ENCODE peak calls at places on chromosomes 12 and 14, in four cellular contexts. U is Peyer's patch, W is IMR-90, M is endothelial cell of umbilical vein. R is an unnamed sample.

GRCh38 chr14:42113358-42114070 is 506.8 kb downstream of the LRFN5 start:
- DNase-seq in U (no peak), W (no peak), M (no peak), R (no peak)

GRCh38 chr12:123058980-123059379 is 78.5 kb downstream of the ARL6IP4 start:
- DNase-seq in U (no peak), W (peak), M (no peak), R (no peak)

GRCh38 chr14:22871962-22872832 is 657 bp downstream of the LRP10 start:
- DNase-seq in U (peak), W (peak), M (peak), R (peak)

GRCh38 chr14:101199028-101199770 is 295.7 kb upstream of the RTL1 start:
- DNase-seq in U (no peak), W (no peak), M (no peak), R (no peak)

GRCh38 chr12:552466-552865 is 92.7 kb downstream of the B4GALNT3 start:
- DNase-seq in U (no peak), W (no peak), M (no peak), R (no peak)

GRCh38 chr12:6038160-6038559 is 86.3 kb downstream of the VWF start:
- DNase-seq in U (no peak), W (peak), M (peak), R (peak)

GRCh38 chr12:122421815-122422737 is at the start of gene CLIP1:
- DNase-seq in U (peak), W (peak), M (peak), R (peak)

GRCh38 chr12:97386133-97386581 is 76.4 kb upstream of the RMST start:
- DNase-seq in U (no peak), W (no peak), M (no peak), R (no peak)

GRCh38 chr12:65533177-65533883 is 254.8 kb downstream of the MSRB3 start:
- DNase-seq in U (no peak), W (peak), M (peak), R (no peak)

GRCh38 chr12:133129368-133130037 is 571 bp downstream of the ZNF891 start:
- DNase-seq in U (no peak), W (peak), M (no peak), R (no peak)

GRCh38 chr14:94679106-94679819 is 67.1 kb downstream of the SERPINA3 start:
- DNase-seq in U (no peak), W (no peak), M (no peak), R (no peak)

GRCh38 chr14:41605550-41606248 is 977 bp upstream of the LRFN5 start:
- DNase-seq in U (no peak), W (peak), M (no peak), R (no peak)

GRCh38 chr12:1644523-1645438 is 15.8 kb downstream of the WNT5B start:
- DNase-seq in U (no peak), W (peak), M (peak), R (no peak)

GRCh38 chr14:61663312-61663974 is 31.9 kb upstream of the HIF1A start:
- DNase-seq in U (no peak), W (no peak), M (no peak), R (no peak)

GRCh38 chr12:104137175-104137901 is 672 bp downstream of the NFYB start:
- DNase-seq in U (peak), W (peak), M (peak), R (peak)

GRCh38 chr12:101795013-101795412 is 35.7 kb downstream of the GNPTAB start:
- DNase-seq in U (no peak), W (no peak), M (no peak), R (no peak)

GRCh38 chr14:104694991-104695659 is 5.7 kb downstream of the INF2 start:
- DNase-seq in U (peak), W (no peak), M (no peak), R (no peak)

GRCh38 chr14:24082411-24083080 is 11.2 kb downstream of the CPNE6 start:
- DNase-seq in U (no peak), W (no peak), M (no peak), R (no peak)

GRCh38 chr14:24080142-24080530 is 8.8 kb downstream of the CPNE6 start:
- DNase-seq in U (no peak), W (no peak), M (no peak), R (no peak)

GRCh38 chr14:24080888-24081738 is 9.8 kb downstream of the CPNE6 start:
- DNase-seq in U (peak), W (no peak), M (peak), R (peak)

GRCh38 chr14:24083462-24083861 is 10.6 kb upstream of the PCK2 start:
- DNase-seq in U (no peak), W (no peak), M (no peak), R (no peak)

GRCh38 chr14:24081739-24082204 is 10.4 kb downstream of the CPNE6 start:
- DNase-seq in U (no peak), W (no peak), M (no peak), R (no peak)
- TF ChIP-seq POLR2A in U (no peak), W (no peak), M (no peak), R (no peak)

GRCh38 chr12:108731866-108732461 is 646 bp upstream of the CORO1C start:
- DNase-seq in U (peak), W (peak), M (peak), R (peak)
- TF ChIP-seq POLR2A in U (no peak), W (peak), M (peak), R (peak)

DNA sequence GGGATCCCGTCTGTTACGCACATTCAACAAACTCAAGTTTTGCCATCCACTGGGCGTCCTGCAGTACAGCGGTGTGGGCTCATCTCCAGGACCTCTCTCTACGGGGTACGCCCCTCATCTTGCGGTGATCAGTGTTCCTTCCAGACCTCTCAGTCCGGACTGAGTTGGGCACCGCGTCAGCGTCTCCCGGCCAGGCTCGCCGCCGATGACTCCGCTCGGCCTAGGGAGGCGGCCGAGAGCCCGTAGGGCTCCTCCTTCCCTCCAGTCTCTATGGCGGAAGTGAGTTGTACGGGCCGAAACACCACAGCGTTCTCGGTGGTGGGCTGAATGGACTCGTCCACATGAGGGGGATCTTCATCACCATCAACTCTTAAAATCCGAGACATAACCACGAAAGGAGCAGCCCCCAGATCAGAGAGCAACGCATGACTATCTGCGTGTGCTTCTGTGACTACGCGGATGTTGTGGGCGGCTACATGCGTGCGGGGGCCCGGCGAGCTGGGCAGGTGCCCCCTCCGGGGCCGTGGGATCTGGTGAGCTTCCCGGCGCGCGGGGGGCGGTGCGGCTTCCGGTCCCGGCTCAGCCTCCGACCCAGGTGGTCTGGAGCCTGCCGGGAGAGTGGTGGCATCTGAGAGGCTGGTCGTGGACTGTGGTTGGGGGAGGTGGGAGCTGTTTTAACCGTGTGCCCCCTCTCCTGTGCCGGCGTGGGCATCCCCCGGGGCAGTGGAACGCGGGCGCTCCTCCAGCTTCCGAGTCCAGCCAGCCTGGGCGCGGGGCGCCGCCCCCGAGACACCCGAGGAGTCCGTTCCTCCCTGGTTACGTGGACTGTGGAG is at the start of gene ATG101:
- DNase-seq in U (peak), W (peak), M (peak), R (peak)
- TF ChIP-seq POLR2A in U (peak), W (peak), M (peak), R (peak)

GRCh38 chr14:39108791-39109190 is 5.3 kb upstream of the GEMIN2 start:
- DNase-seq in U (no peak), W (no peak), M (no peak), R (no peak)

GRCh38 chr14:39109893-39110715 is 4.0 kb upstream of the GEMIN2 start:
- DNase-seq in U (no peak), W (no peak), M (no peak), R (peak)

GRCh38 chr14:39113685-39114072 is 444 bp upstream of the GEMIN2 start:
- DNase-seq in U (no peak), W (no peak), M (no peak), R (no peak)

GRCh38 chr14:39114073-39114838 is at the start of gene GEMIN2:
- DNase-seq in U (peak), W (peak), M (peak), R (peak)
- TF ChIP-seq POLR2A in U (no peak), W (no peak), M (peak), R (peak)

DNA sequence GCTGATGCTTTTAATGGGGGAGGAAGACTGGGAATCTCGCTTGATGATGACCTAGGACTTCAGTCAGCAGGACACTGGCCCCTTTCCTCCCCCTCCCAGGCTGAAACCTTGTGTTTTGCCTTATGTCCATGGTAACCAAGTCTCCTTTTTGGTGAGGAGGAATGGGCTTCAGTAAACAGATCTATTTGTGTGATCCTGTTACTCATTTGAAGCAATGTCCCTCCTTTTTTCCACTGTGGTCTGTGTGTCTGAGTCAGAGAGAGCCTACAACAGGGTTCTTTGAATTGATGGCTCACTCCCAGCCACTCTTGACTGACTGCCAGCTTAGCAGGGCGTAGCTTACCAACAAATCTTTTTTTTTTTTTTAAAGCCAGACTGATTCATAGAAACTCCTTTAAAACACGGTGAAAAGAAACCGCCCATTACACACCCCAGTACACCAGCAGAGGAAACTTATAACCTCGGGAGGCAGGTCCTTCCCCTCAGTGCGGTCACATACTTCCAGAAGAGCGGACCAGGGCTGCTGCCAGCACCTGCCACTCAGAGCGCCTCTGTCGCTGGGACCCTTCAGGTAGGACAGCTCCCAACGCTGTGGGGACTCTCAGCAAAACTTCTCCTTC is at the start of gene EMP1:
- DNase-seq in U (peak), W (peak), M (peak), R (peak)
- TF ChIP-seq POLR2A in U (peak), W (peak), M (peak), R (no peak)

GRCh38 chr12:48105321-48105866 is 485 bp downstream of the SENP1 start:
- DNase-seq in U (no peak), W (peak), M (peak), R (peak)

GRCh38 chr12:48104531-48104930 is 1.3 kb downstream of the SENP1 start:
- DNase-seq in U (no peak), W (no peak), M (no peak), R (peak)

GRCh38 chr12:48106574-48107251 is 834 bp upstream of the SENP1 start:
- DNase-seq in U (no peak), W (peak), M (no peak), R (peak)

GRCh38 chr12:48107252-48107613 is 1.4 kb upstream of the SENP1 start:
- DNase-seq in U (no peak), W (no peak), M (no peak), R (no peak)

GRCh38 chr12:48105867-48106563 is at the start of gene SENP1:
- DNase-seq in U (peak), W (peak), M (peak), R (peak)
- TF ChIP-seq POLR2A in U (no peak), W (peak), M (peak), R (no peak)

DNA sequence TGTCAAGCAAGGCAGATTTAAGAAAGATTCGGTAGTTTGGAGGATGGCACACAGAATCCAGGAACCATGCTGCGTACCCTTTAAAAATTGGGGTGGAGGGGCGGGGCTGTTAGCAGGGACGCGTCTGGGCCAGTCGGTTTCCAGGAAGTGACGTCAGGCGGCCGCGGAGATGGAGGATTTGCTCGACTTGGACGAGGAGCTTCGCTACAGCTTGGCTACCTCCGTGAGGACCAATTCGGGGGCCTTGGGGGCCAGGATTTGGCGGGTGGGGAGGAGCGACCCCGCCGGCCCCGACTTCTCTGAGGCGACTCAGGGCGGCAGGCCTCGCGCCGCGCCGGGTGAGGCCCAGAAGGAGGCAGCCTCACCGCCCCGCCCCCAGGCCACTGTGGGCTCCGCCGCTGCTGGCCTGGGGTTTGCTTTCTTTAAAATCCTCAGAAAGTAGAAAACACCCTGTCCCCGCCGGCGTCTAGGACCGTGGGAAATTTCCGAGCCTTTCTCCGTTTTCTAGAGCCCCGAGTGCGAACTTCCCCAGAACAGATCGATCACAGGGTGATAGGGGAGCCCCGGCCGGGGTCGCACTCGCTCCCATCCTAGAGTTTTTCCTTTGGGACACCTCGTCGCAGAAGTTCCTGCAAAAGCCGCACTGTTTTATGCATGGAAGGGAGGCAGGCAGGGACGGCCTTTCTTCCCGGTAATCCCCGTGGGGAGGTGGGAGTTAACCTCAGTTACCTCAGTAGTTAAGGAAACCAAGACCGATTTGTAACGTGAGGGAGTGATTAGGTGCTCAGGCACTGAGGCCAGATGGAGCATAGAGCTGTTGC is at the start of gene IFT43:
- DNase-seq in U (peak), W (peak), M (peak), R (peak)
- TF ChIP-seq POLR2A in U (no peak), W (no peak), M (no peak), R (no peak)

GRCh38 chr14:99507860-99508640 is 26.8 kb downstream of the CCNK start:
- DNase-seq in U (no peak), W (no peak), M (no peak), R (no peak)

GRCh38 chr14:99509871-99510555 is 28.8 kb downstream of the CCNK start:
- DNase-seq in U (no peak), W (no peak), M (no peak), R (no peak)

GRCh38 chr14:99510556-99511139 is 29.4 kb downstream of the CCNK start:
- DNase-seq in U (no peak), W (no peak), M (no peak), R (no peak)

GRCh38 chr14:99511421-99512109 is 30.4 kb downstream of the CCNK start:
- DNase-seq in U (no peak), W (peak), M (no peak), R (no peak)

DNA sequence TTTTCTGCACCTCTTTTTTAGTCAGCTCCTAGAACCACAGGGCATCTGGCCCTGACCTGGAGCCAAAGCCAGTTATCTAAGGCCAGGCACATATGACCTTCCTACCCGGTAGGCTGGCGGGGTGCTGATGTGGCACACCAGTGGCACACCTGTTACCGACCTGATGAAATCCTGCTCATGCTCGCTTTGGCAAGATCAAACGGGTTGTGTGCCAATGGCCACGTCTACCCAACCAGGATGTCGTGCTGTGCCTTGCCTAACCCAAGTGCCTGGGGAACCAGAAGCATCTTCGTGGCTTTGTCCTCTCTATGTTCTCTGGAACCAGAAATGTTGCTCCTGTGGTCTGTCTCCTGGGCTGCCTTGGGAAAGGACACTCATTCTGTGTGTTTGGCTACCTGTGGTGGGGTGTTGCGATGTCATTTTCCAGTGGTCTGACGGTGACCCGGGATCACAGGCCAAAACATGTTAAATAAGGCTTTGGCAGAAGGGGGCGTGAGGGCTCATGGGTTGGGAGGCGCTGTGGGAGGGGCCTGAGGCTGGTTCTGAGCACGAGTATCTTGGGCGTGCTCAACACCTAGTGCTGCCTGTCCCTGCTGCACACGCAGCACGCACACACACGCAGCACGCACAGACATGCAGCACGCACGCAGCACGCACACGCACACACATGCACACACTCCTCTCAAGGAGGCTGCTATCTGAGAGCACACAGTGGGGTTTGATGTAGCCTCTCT is 27.9 kb downstream of the CCNK start:
- DNase-seq in U (peak), W (no peak), M (no peak), R (no peak)
- TF ChIP-seq POLR2A in U (no peak), W (no peak), M (no peak), R (no peak)

DNA sequence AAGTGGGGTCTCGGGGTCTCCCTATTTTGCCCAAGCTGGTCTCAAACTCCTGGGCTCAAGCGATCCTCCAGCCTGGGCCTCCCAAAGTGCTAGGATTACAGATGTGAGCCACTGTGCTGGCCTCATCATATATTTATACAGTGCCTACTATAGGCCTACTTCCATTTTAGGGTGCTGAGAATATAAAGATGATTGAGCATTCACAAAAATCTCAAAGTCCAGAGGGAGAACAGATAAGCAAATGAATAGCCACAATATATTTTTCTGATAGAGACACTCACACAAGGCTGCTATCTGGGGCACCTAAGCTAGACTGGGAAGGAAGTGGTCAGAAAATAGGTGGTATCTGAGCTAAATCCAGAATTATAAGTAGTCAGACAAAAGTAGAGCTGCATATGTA is 21.7 kb downstream of the PKP2 start:
- DNase-seq in U (no peak), W (no peak), M (no peak), R (no peak)
- TF ChIP-seq POLR2A in U (no peak), W (no peak), M (no peak), R (no peak)

GRCh38 chr12:56190695-56191155 is 1.4 kb upstream of the SMARCC2 start:
- DNase-seq in U (no peak), W (no peak), M (no peak), R (no peak)

GRCh38 chr12:56188786-56189335 is 422 bp downstream of the SMARCC2 start:
- DNase-seq in U (peak), W (no peak), M (peak), R (no peak)

GRCh38 chr12:56189918-56190694 is 823 bp upstream of the SMARCC2 start:
- DNase-seq in U (peak), W (peak), M (peak), R (peak)

GRCh38 chr12:56188116-56188785 is 1.0 kb downstream of the SMARCC2 start:
- DNase-seq in U (no peak), W (no peak), M (no peak), R (peak)

DNA sequence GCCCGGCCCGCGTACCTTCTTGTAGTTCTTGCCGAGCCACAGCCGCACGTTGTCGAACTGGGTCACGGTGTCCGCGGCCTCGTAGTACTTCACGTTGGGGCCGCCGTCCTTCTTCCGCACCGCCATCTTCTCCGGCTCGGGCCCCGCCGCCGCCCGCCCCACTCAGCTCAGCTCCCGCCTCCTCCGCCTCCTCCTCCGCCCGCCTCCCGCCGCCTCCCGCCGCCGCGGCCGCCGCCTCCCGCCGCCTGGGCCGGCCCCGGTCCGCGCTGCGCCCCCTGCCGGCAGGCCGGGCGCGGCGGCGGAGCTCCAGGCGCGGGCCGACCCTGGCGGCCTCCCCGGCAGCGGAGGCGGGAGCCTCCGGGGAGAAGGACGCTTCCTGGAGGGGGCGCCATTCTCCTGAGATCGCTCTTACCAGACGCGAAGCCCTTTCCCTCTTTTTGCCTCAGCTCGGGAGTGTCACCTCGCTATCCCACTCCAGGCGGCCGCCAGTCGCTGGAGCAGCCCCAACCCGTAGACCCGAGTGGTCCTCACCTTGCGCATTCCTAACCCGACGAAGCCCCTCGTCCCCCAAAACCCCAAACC is at the start of gene SMARCC2:
- DNase-seq in U (peak), W (peak), M (peak), R (peak)
- TF ChIP-seq POLR2A in U (peak), W (no peak), M (peak), R (no peak)